ENCODE peak calls at places on chromosomes 3 and 15, in eight cellular contexts. One of them, this sample, is unnamed. For H3K27me3, the result is how much of the 10 kb centered on the place peaks cover.

GRCh38 chr15:78651930-78652655 is 11.1 kb upstream of the CHRNB4 start:
- DNase-seq in prostate gland: no peak
- DNase-seq in left ventricle myocardium inferior: no peak
- DNase-seq in uterus: no peak
- DNase-seq in ovary: no peak
- DNase-seq in CD4-positive, alpha-beta T cell: no peak
- DNase-seq in spleen: peak
- DNase-seq in esophagus muscularis mucosa: no peak
- DNase-seq in this sample: no peak

GRCh38 chr3:127000792-127001191 is 17.9 kb downstream of the PLXNA1 start:
- DNase-seq in prostate gland: no peak
- DNase-seq in left ventricle myocardium inferior: no peak
- DNase-seq in uterus: no peak
- DNase-seq in ovary: no peak
- DNase-seq in CD4-positive, alpha-beta T cell: no peak
- DNase-seq in spleen: no peak
- DNase-seq in esophagus muscularis mucosa: no peak
- DNase-seq in this sample: no peak

GRCh38 chr3:28399196-28399595 is 50.6 kb upstream of the AZI2 start:
- DNase-seq in prostate gland: no peak
- DNase-seq in left ventricle myocardium inferior: no peak
- DNase-seq in uterus: no peak
- DNase-seq in ovary: no peak
- DNase-seq in CD4-positive, alpha-beta T cell: no peak
- DNase-seq in spleen: no peak
- DNase-seq in esophagus muscularis mucosa: no peak
- DNase-seq in this sample: no peak

GRCh38 chr3:14472471-14473351 is 67.4 kb downstream of the GRIP2 start:
- DNase-seq in prostate gland: no peak
- DNase-seq in left ventricle myocardium inferior: no peak
- DNase-seq in uterus: peak
- DNase-seq in ovary: peak
- DNase-seq in CD4-positive, alpha-beta T cell: no peak
- DNase-seq in spleen: no peak
- DNase-seq in esophagus muscularis mucosa: no peak
- DNase-seq in this sample: peak

GRCh38 chr3:71131893-71132314 is 451.6 kb downstream of the FOXP1 start:
- DNase-seq in prostate gland: no peak
- DNase-seq in left ventricle myocardium inferior: no peak
- DNase-seq in uterus: no peak
- DNase-seq in ovary: peak
- DNase-seq in CD4-positive, alpha-beta T cell: no peak
- DNase-seq in spleen: no peak
- DNase-seq in esophagus muscularis mucosa: no peak
- DNase-seq in this sample: no peak

GRCh38 chr3:145489011-145489410 is 672.0 kb downstream of the PLOD2 start:
- DNase-seq in prostate gland: no peak
- DNase-seq in left ventricle myocardium inferior: no peak
- DNase-seq in uterus: no peak
- DNase-seq in ovary: no peak
- DNase-seq in CD4-positive, alpha-beta T cell: no peak
- DNase-seq in spleen: no peak
- DNase-seq in esophagus muscularis mucosa: no peak
- DNase-seq in this sample: no peak

GRCh38 chr3:183274609-183275008 is 21.6 kb downstream of the B3GNT5 start:
- DNase-seq in prostate gland: no peak
- DNase-seq in left ventricle myocardium inferior: no peak
- DNase-seq in uterus: no peak
- DNase-seq in ovary: no peak
- DNase-seq in CD4-positive, alpha-beta T cell: no peak
- DNase-seq in spleen: no peak
- DNase-seq in esophagus muscularis mucosa: no peak
- DNase-seq in this sample: peak

GRCh38 chr3:119664370-119664769 is 4.0 kb upstream of the POPDC2 start:
- DNase-seq in prostate gland: no peak
- DNase-seq in left ventricle myocardium inferior: no peak
- DNase-seq in uterus: no peak
- DNase-seq in ovary: no peak
- DNase-seq in CD4-positive, alpha-beta T cell: no peak
- DNase-seq in spleen: no peak
- DNase-seq in esophagus muscularis mucosa: no peak
- DNase-seq in this sample: peak

GRCh38 chr15:23866832-23867231 is 179.7 kb upstream of the NDN start:
- DNase-seq in prostate gland: no peak
- DNase-seq in left ventricle myocardium inferior: no peak
- DNase-seq in uterus: no peak
- DNase-seq in ovary: no peak
- DNase-seq in CD4-positive, alpha-beta T cell: no peak
- DNase-seq in spleen: no peak
- DNase-seq in esophagus muscularis mucosa: no peak
- DNase-seq in this sample: no peak

GRCh38 chr3:44338010-44338827 is at the start of gene TCAIM:
- DNase-seq in prostate gland: peak
- DNase-seq in left ventricle myocardium inferior: peak
- DNase-seq in uterus: peak
- DNase-seq in ovary: peak
- DNase-seq in CD4-positive, alpha-beta T cell: peak
- DNase-seq in spleen: peak
- DNase-seq in esophagus muscularis mucosa: peak
- DNase-seq in this sample: peak

GRCh38 chr15:31511707-31512310 is 185.2 kb downstream of the KLF13 start:
- DNase-seq in prostate gland: no peak
- DNase-seq in left ventricle myocardium inferior: no peak
- DNase-seq in uterus: no peak
- DNase-seq in ovary: no peak
- DNase-seq in CD4-positive, alpha-beta T cell: no peak
- DNase-seq in spleen: no peak
- DNase-seq in esophagus muscularis mucosa: no peak
- DNase-seq in this sample: no peak

GRCh38 chr3:187999821-188000220 is 154.1 kb upstream of the LPP start:
- DNase-seq in prostate gland: no peak
- DNase-seq in left ventricle myocardium inferior: no peak
- DNase-seq in uterus: no peak
- DNase-seq in ovary: no peak
- DNase-seq in CD4-positive, alpha-beta T cell: no peak
- DNase-seq in spleen: no peak
- DNase-seq in esophagus muscularis mucosa: no peak
- DNase-seq in this sample: no peak

DNA sequence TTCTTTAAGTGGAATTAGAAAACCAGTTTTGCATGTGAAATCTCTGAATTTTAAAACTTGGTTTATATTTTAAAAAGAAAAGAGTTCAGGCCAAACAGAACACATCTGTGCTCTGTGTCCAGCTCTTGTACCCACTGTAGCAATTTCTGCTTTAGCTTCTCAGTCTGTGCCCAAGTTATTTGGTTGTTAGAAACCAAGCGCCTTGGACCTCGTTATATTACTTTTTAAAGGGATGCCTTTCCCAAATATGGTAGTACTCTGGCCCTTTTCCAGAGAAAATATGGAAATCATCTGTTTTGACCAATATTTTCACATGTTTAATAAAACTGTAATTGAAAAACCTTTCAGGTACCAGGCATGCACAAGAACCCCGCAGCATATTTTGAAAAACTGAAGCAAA is 27.3 kb downstream of the TGFBR2 start:
- DNase-seq in prostate gland: no peak
- DNase-seq in left ventricle myocardium inferior: no peak
- DNase-seq in uterus: no peak
- DNase-seq in ovary: no peak
- DNase-seq in CD4-positive, alpha-beta T cell: no peak
- DNase-seq in spleen: no peak
- DNase-seq in esophagus muscularis mucosa: no peak
- DNase-seq in this sample: no peak
- H3K27me3 ChIP-seq in prostate gland: under half
- H3K27me3 ChIP-seq in left ventricle myocardium inferior: under half
- H3K27me3 ChIP-seq in uterus: under half
- H3K27me3 ChIP-seq in ovary: under half
- H3K27me3 ChIP-seq in CD4-positive, alpha-beta T cell: under half
- H3K27me3 ChIP-seq in spleen: under half
- H3K27me3 ChIP-seq in esophagus muscularis mucosa: under half
- H3K27me3 ChIP-seq in this sample: under half

DNA sequence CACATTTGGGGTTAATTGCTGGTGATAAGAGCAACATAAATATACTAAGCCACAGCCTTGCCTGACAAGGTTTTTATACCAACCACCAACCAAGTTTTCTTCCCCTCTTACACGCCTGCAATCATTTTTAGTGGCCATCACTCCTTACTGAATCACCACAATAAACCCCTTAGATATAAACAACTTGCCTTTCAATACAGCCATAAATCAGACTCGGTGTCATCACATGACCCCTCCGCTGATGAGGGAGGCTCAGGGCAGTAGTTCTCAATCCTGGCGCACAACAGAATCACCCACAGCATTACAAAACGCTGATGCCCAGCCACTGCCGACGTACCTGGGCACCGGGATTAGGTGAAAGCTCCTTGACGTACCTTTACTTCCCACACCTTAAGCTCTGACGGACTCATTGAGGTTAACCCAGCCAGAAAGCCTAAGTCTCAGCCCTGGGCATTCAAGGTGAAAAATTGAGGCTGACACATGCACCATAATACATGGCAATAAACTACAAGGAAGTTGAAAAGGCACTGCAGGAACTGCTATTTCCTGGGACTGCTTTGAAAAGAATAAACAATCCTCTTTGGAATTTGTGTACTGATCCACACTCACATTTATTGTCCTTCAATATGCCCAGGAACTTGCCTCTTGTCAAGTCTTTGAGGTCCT is 17.1 kb downstream of the ADCY5 start:
- DNase-seq in prostate gland: no peak
- DNase-seq in left ventricle myocardium inferior: no peak
- DNase-seq in uterus: no peak
- DNase-seq in ovary: no peak
- DNase-seq in CD4-positive, alpha-beta T cell: no peak
- DNase-seq in spleen: no peak
- DNase-seq in esophagus muscularis mucosa: no peak
- DNase-seq in this sample: no peak
- TF ChIP-seq CTCF in prostate gland: no peak
- TF ChIP-seq CTCF in left ventricle myocardium inferior: no peak
- TF ChIP-seq CTCF in uterus: no peak
- TF ChIP-seq CTCF in ovary: no peak
- TF ChIP-seq CTCF in CD4-positive, alpha-beta T cell: no peak
- TF ChIP-seq CTCF in spleen: no peak
- TF ChIP-seq CTCF in esophagus muscularis mucosa: no peak
- TF ChIP-seq CTCF in this sample: no peak

GRCh38 chr15:75230524-75231371 is 27.4 kb upstream of the GOLGA6C start:
- DNase-seq in prostate gland: no peak
- DNase-seq in left ventricle myocardium inferior: peak
- DNase-seq in uterus: no peak
- DNase-seq in ovary: no peak
- DNase-seq in CD4-positive, alpha-beta T cell: no peak
- DNase-seq in spleen: peak
- DNase-seq in esophagus muscularis mucosa: no peak
- DNase-seq in this sample: no peak

GRCh38 chr15:75231836-75232235 is 26.3 kb upstream of the GOLGA6C start:
- DNase-seq in prostate gland: no peak
- DNase-seq in left ventricle myocardium inferior: no peak
- DNase-seq in uterus: no peak
- DNase-seq in ovary: no peak
- DNase-seq in CD4-positive, alpha-beta T cell: no peak
- DNase-seq in spleen: peak
- DNase-seq in esophagus muscularis mucosa: no peak
- DNase-seq in this sample: no peak

GRCh38 chr15:75228787-75229186 is 27.1 kb downstream of the C15orf39 start:
- DNase-seq in prostate gland: no peak
- DNase-seq in left ventricle myocardium inferior: peak
- DNase-seq in uterus: no peak
- DNase-seq in ovary: no peak
- DNase-seq in CD4-positive, alpha-beta T cell: no peak
- DNase-seq in spleen: peak
- DNase-seq in esophagus muscularis mucosa: no peak
- DNase-seq in this sample: no peak

GRCh38 chr15:75229191-75230015 is 27.7 kb downstream of the C15orf39 start:
- DNase-seq in prostate gland: no peak
- DNase-seq in left ventricle myocardium inferior: no peak
- DNase-seq in uterus: no peak
- DNase-seq in ovary: no peak
- DNase-seq in CD4-positive, alpha-beta T cell: no peak
- DNase-seq in spleen: peak
- DNase-seq in esophagus muscularis mucosa: no peak
- DNase-seq in this sample: no peak

GRCh38 chr15:75230016-75230343 is 28.2 kb upstream of the GOLGA6C start:
- DNase-seq in prostate gland: no peak
- DNase-seq in left ventricle myocardium inferior: no peak
- DNase-seq in uterus: no peak
- DNase-seq in ovary: no peak
- DNase-seq in CD4-positive, alpha-beta T cell: no peak
- DNase-seq in spleen: no peak
- DNase-seq in esophagus muscularis mucosa: no peak
- DNase-seq in this sample: no peak
- H3K27me3 ChIP-seq in prostate gland: under half
- H3K27me3 ChIP-seq in left ventricle myocardium inferior: under half
- H3K27me3 ChIP-seq in uterus: under half
- H3K27me3 ChIP-seq in ovary: under half
- H3K27me3 ChIP-seq in CD4-positive, alpha-beta T cell: under half
- H3K27me3 ChIP-seq in spleen: half or more
- H3K27me3 ChIP-seq in esophagus muscularis mucosa: under half
- H3K27me3 ChIP-seq in this sample: under half

GRCh38 chr15:48647963-48648362 is 2.5 kb upstream of the FBN1 start:
- DNase-seq in prostate gland: no peak
- DNase-seq in left ventricle myocardium inferior: no peak
- DNase-seq in uterus: no peak
- DNase-seq in ovary: peak
- DNase-seq in CD4-positive, alpha-beta T cell: no peak
- DNase-seq in spleen: no peak
- DNase-seq in esophagus muscularis mucosa: peak
- DNase-seq in this sample: no peak
- TF ChIP-seq CTCF in prostate gland: no peak
- TF ChIP-seq CTCF in left ventricle myocardium inferior: peak
- TF ChIP-seq CTCF in uterus: no peak
- TF ChIP-seq CTCF in ovary: no peak
- TF ChIP-seq CTCF in CD4-positive, alpha-beta T cell: no peak
- TF ChIP-seq CTCF in spleen: no peak
- TF ChIP-seq CTCF in esophagus muscularis mucosa: peak
- TF ChIP-seq CTCF in this sample: no peak

DNA sequence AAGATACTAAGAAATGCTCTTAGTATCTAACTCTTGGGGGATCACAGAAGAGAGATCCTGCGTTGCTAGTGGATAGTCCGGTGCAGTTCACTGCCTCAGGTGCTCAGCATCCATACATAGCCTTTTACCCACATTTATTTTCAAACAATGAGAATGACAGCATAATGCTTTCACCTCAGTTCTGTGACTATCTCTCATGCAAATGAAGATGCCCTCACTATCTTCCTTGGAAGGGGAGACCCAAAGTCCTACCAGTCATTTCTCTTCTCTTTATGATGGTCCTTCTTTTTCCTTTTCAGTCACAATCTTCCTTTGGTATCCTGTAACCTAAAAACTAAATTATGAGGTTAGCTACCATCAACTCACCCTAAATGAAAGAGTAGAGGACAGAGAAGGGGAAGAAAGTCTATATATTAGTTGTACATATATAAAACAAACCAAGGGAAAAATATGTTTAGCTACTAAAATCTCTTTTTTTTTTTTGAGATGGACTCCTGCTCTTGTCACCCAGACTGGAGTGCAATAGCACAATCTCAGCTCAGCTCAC is 30.9 kb upstream of the SLC28A2 start:
- DNase-seq in prostate gland: no peak
- DNase-seq in left ventricle myocardium inferior: no peak
- DNase-seq in uterus: no peak
- DNase-seq in ovary: no peak
- DNase-seq in CD4-positive, alpha-beta T cell: no peak
- DNase-seq in spleen: no peak
- DNase-seq in esophagus muscularis mucosa: no peak
- DNase-seq in this sample: no peak
- H3K27me3 ChIP-seq in prostate gland: under half
- H3K27me3 ChIP-seq in left ventricle myocardium inferior: under half
- H3K27me3 ChIP-seq in uterus: under half
- H3K27me3 ChIP-seq in ovary: under half
- H3K27me3 ChIP-seq in CD4-positive, alpha-beta T cell: under half
- H3K27me3 ChIP-seq in spleen: under half
- H3K27me3 ChIP-seq in esophagus muscularis mucosa: under half
- H3K27me3 ChIP-seq in this sample: under half

This sample was measured in bronchial epithelial cell.